ENCODE peak calls at places on chromosomes 2 and 18, in six cellular contexts. K is activated CD8-positive, alpha-beta memory T cell treated with anti-CD3 and anti-CD28 coated beads for 4 hours; S is iris pigment epithelial cell; I is NCI-H1105; C is Kasumi-1; T is amniotic stem cell. J is an unnamed sample.

GRCh38 chr2:186693446-186693842 is 416 bp upstream of the FAM171B start:
- DNase-seq in K (no peak), C (no peak), I (no peak), S (no peak), T (no peak), J (no peak)

GRCh38 chr18:55088561-55088960 is 129.3 kb upstream of the CCDC68 start:
- DNase-seq in I (no peak), C (no peak), T (no peak), S (no peak), K (no peak), J (no peak)

GRCh38 chr2:24579053-24579803 is 88.2 kb downstream of the NCOA1 start:
- DNase-seq in T (no peak), I (no peak), C (no peak), S (no peak), K (no peak), J (no peak)

GRCh38 chr2:227406177-227407031 is 18.7 kb upstream of the SCYGR1 start:
- DNase-seq in T (peak), I (peak), S (peak), C (peak), K (no peak), J (peak)

GRCh38 chr2:158094487-158095092 is 7.1 kb upstream of the UPP2 start:
- DNase-seq in T (no peak), K (no peak), C (no peak), I (no peak), S (no peak), J (no peak)

GRCh38 chr2:44100351-44100750 is 68.3 kb upstream of the PPM1B start:
- DNase-seq in T (peak), C (peak), S (peak), I (no peak), K (no peak), J (peak)

GRCh38 chr2:220785181-220785580 is 786.9 kb downstream of the EPHA4 start:
- DNase-seq in T (no peak), S (no peak), I (peak), C (no peak), K (no peak), J (no peak)

GRCh38 chr2:111519074-111519473 is 364.9 kb downstream of the ANAPC1 start:
- DNase-seq in I (no peak), T (no peak), C (no peak), S (no peak), K (no peak), J (no peak)

GRCh38 chr2:64915510-64915900 is 73.7 kb upstream of the SLC1A4 start:
- DNase-seq in S (no peak), C (no peak), I (no peak), K (no peak), T (no peak), J (no peak)

GRCh38 chr2:143078106-143078505 is 51.1 kb upstream of the ARHGAP15 start:
- DNase-seq in T (no peak), S (no peak), I (no peak), C (peak), K (no peak), J (no peak)

GRCh38 chr2:24076849-24077534 is 866 bp upstream of the SF3B6 start:
- DNase-seq in K (no peak), I (no peak), C (peak), S (no peak), T (no peak), J (no peak)

GRCh38 chr2:13401312-13401711 is 684.6 kb downstream of the TRIB2 start:
- DNase-seq in S (no peak), I (no peak), C (no peak), T (no peak), K (no peak), J (no peak)

GRCh38 chr2:20615046-20615465 is 35.8 kb downstream of the HS1BP3 start:
- DNase-seq in C (no peak), T (no peak), S (no peak), I (no peak), K (no peak), J (no peak)

GRCh38 chr2:43943809-43944452 is 51.9 kb downstream of the LRPPRC start:
- DNase-seq in I (peak), K (no peak), C (no peak), T (no peak), S (no peak), J (no peak)

GRCh38 chr2:171226471-171226870 is 65.8 kb upstream of the TLK1 start:
- DNase-seq in K (no peak), C (no peak), I (no peak), T (no peak), S (no peak), J (no peak)

GRCh38 chr2:56184500-56184996 is 758 bp downstream of the CCDC85A start:
- DNase-seq in T (no peak), I (peak), S (peak), K (no peak), C (no peak), J (no peak)

GRCh38 chr18:181711-182110 is 23.4 kb downstream of the USP14 start:
- DNase-seq in S (no peak), C (no peak), I (no peak), T (no peak), K (no peak), J (no peak)

J was measured in pulmonary artery endothelial cell.